ENCODE peak calls at places on chromosomes 13 and 19, in four cellular contexts. Y is pancreas, F is aorta, L is neuronal stem cell. M is an unnamed sample. For H3K36me3, the result is how much of the 10 kb centered on the place peaks cover.

GRCh38 chr19:17076539-17076919 is 952 bp downstream of the MYO9B start:
- DNase-seq in Y (no peak), F (no peak), L (no peak), M (no peak)

GRCh38 chr13:20714161-20714560 is 10.7 kb downstream of the IL17D start:
- DNase-seq in Y (no peak), F (no peak), L (no peak), M (no peak)

GRCh38 chr19:49773663-49774305 is 7.0 kb downstream of the AP2A1 start:
- DNase-seq in Y (no peak), F (no peak), L (no peak), M (no peak)

GRCh38 chr19:48806518-48806817 is 4.4 kb downstream of the BCAT2 start:
- DNase-seq in Y (no peak), F (no peak), L (no peak), M (no peak)

GRCh38 chr13:29849731-29850212 is 645 bp downstream of the UBL3 start:
- DNase-seq in Y (peak), F (peak), L (no peak), M (peak)

GRCh38 chr19:14053500-14053899 is 8.4 kb downstream of the PALM3 start:
- DNase-seq in Y (no peak), F (no peak), L (no peak), M (no peak)

GRCh38 chr19:756232-756631 is 5.3 kb downstream of the MISP start:
- DNase-seq in Y (no peak), F (no peak), L (no peak), M (no peak)

GRCh38 chr19:18999016-18999758 is 34.1 kb downstream of the SUGP2 start:
- DNase-seq in Y (no peak), F (no peak), L (no peak), M (no peak)

GRCh38 chr19:55677572-55678028 is 2.6 kb downstream of the EPN1 start:
- DNase-seq in Y (no peak), F (peak), L (no peak), M (no peak)

GRCh38 chr13:113298001-113298945 is 1.2 kb downstream of the LAMP1 start:
- DNase-seq in Y (no peak), F (no peak), L (no peak), M (no peak)

GRCh38 chr19:33248553-33248953 is 22.9 kb upstream of the SLC7A10 start:
- DNase-seq in Y (no peak), F (peak), L (no peak), M (no peak)

GRCh38 chr13:73025212-73026012 is 33.4 kb upstream of the KLF5 start:
- DNase-seq in Y (no peak), F (no peak), L (no peak), M (no peak)

GRCh38 chr13:27194209-27194608 is 22.6 kb upstream of the USP12 start:
- DNase-seq in Y (no peak), F (no peak), L (no peak), M (no peak)

GRCh38 chr13:74450976-74451375 is 316.8 kb upstream of the KLF12 start:
- DNase-seq in Y (no peak), F (no peak), L (no peak), M (no peak)

GRCh38 chr19:33000510-33000909 is 28.5 kb downstream of the FAAP24 start:
- DNase-seq in Y (no peak), F (no peak), L (no peak), M (no peak)

GRCh38 chr19:7562646-7563393 is 27.3 kb downstream of the PNPLA6 start:
- DNase-seq in Y (no peak), F (no peak), L (no peak), M (no peak)

GRCh38 chr19:9847087-9847671 is 12.1 kb downstream of the PIN1 start:
- DNase-seq in Y (no peak), F (peak), L (no peak), M (peak)

GRCh38 chr13:34320084-34320483 is 502.1 kb downstream of the RFC3 start:
- DNase-seq in Y (no peak), F (no peak), L (no peak), M (no peak)

GRCh38 chr19:49327878-49328544 is 3.0 kb upstream of the SLC6A16 start:
- DNase-seq in Y (no peak), F (no peak), L (no peak), M (no peak)

GRCh38 chr13:27481766-27482165 is 31.4 kb upstream of the MTIF3 start:
- DNase-seq in Y (peak), F (peak), L (peak), M (peak)

GRCh38 chr13:89784161-89784809 is 1563.2 kb upstream of the MIR17HG start:
- DNase-seq in Y (no peak), F (peak), L (no peak), M (no peak)

GRCh38 chr13:60267498-60268202 is 103.9 kb upstream of the DIAPH3 start:
- DNase-seq in Y (peak), F (no peak), L (no peak), M (no peak)

GRCh38 chr19:16005925-16006324 is 57.1 kb downstream of the OR10H4 start:
- DNase-seq in Y (no peak), F (no peak), L (no peak), M (no peak)

DNA sequence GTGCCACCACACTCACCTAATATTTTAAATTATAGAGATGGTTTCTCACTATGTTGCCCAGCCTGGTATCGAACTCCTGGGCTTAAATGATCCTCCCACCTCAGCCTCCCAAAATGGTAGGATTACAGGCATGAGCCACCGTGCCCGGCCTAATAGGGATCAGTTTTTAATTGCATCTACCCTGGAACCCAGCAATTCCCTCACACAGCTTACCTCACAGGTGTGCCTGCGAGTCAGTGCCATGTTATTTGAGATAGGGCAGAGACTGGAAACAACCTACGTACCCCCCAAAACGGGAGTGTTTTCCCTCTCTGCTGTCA is 14.3 kb downstream of the MAP2K2 start:
- DNase-seq in Y (no peak), F (no peak), L (no peak), M (no peak)
- H3K36me3 ChIP-seq in Y (under half), F (under half), L (half or more), M (half or more)

GRCh38 chr13:95296326-95296939 is 4.8 kb downstream of the ABCC4 start:
- DNase-seq in Y (peak), F (no peak), L (no peak), M (no peak)
- H3K27ac ChIP-seq in Y (no peak), F (no peak), L (no peak), M (no peak)

GRCh38 chr13:52638929-52639328 is 3.3 kb upstream of the HNRNPA1L2 start:
- DNase-seq in Y (no peak), F (no peak), L (no peak), M (no peak)
- H3K36me3 ChIP-seq in Y (under half), F (under half), L (half or more), M (under half)

GRCh38 chr19:39032164-39032918 is at the start of gene FBXO27:
- DNase-seq in Y (no peak), F (no peak), L (peak), M (no peak)
- H3K27ac ChIP-seq in Y (peak), F (no peak), L (peak), M (peak)

GRCh38 chr13:48518083-48518482 is 14.8 kb downstream of the RCBTB2 start:
- DNase-seq in Y (no peak), F (no peak), L (no peak), M (no peak)

GRCh38 chr13:48514776-48515175 is 18.1 kb downstream of the RCBTB2 start:
- DNase-seq in Y (no peak), F (no peak), L (no peak), M (no peak)

GRCh38 chr13:48511621-48512232 is 21.2 kb downstream of the RCBTB2 start:
- DNase-seq in Y (no peak), F (no peak), L (no peak), M (no peak)

GRCh38 chr13:48515732-48516131 is 17.1 kb downstream of the RCBTB2 start:
- DNase-seq in Y (no peak), F (no peak), L (no peak), M (no peak)
- H3K36me3 ChIP-seq in Y (under half), F (under half), L (under half), M (under half)

DNA sequence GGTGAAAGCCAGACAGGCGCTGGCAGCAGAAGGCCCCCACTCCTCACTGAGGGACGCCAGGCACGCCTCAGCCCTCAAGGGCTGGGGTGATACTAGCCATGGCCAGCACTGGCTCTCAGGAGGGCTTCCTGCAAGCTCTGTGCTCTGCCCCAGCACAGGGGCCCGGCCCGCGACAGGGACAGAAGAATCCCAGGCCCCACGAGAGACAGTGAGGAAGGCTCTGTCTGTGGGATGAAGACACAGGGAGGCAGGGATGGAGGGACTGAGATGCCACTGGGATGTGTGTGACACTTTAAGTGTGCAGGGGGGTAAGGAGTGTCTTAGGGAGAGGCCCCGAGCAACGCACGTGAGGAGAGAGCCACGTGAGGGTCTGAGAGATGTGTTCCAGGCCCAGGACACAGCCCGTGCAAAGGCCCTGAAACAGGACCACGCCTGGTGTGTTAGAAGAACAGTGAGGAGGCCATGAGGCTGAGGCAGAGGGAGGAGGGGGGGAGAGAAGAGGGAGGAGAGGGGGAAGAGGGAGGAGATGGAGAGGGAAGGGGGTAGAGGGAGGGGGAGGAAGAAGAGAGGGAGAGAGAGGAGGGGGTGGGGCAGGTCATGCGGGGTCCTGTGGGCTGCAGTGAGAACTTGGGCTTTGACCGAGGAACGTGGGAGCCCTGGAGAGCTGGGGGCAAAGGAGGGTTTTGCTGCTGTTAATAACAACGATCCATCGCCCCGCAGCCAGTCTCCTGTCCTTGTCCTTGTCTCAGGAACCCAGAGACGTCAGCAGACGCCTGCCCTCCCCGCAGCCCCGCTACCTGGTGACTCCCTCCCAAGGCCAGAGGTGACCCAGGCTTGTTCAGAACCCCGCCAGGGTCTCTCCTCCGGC is 7.2 kb downstream of the RPL36 start:
- DNase-seq in Y (peak), F (no peak), L (no peak), M (no peak)
- H3K27ac ChIP-seq in Y (no peak), F (no peak), L (no peak), M (no peak)

GRCh38 chr19:5705552-5705951 is 14.4 kb downstream of the LONP1 start:
- DNase-seq in Y (no peak), F (no peak), L (no peak), M (no peak)

GRCh38 chr19:5703819-5704818 is 14.0 kb downstream of the RPL36 start:
- DNase-seq in Y (no peak), F (no peak), L (no peak), M (no peak)

GRCh38 chr19:5707576-5708575 is 12.1 kb downstream of the LONP1 start:
- DNase-seq in Y (peak), F (no peak), L (no peak), M (no peak)

GRCh38 chr19:5711025-5711424 is 8.9 kb downstream of the LONP1 start:
- DNase-seq in Y (no peak), F (no peak), L (no peak), M (no peak)

GRCh38 chr19:5706876-5707573 is 12.9 kb downstream of the LONP1 start:
- DNase-seq in Y (no peak), F (no peak), L (no peak), M (no peak)
- H3K36me3 ChIP-seq in Y (under half), F (under half), L (half or more), M (half or more)